ENCODE peak calls at places on chromosome 14, in eight cellular contexts. A, R, E, K, U, O, C and Y are unnamed samples.

GRCh38 chr14:105465209-105466031 is 9.2 kb upstream of the CRIP2 start:
- DNase-seq in A (no peak), R (no peak), E (no peak), K (peak), U (no peak), O (no peak), C (no peak), Y (peak)

GRCh38 chr14:50344831-50345563 is 32.9 kb downstream of the DMAC2L start:
- DNase-seq in A (no peak), R (no peak), E (no peak), K (no peak), U (no peak), O (no peak), C (no peak), Y (no peak)

GRCh38 chr14:55328317-55328716 is 57.1 kb downstream of the FBXO34 start:
- DNase-seq in A (no peak), R (no peak), E (no peak), K (no peak), U (no peak), O (no peak), C (no peak), Y (no peak)

GRCh38 chr14:52131640-52132320 is 62.9 kb upstream of the NID2 start:
- DNase-seq in A (peak), R (peak), E (peak), K (peak), U (peak), O (peak), C (peak), Y (peak)

GRCh38 chr14:97441740-97442362 is 644.7 kb downstream of the VRK1 start:
- DNase-seq in A (no peak), R (no peak), E (no peak), K (peak), U (no peak), O (peak), C (no peak), Y (no peak)

GRCh38 chr14:100433428-100433814 is 110.3 kb downstream of the SLC25A47 start:
- DNase-seq in A (no peak), R (no peak), E (no peak), K (no peak), U (no peak), O (no peak), C (no peak), Y (no peak)

GRCh38 chr14:77123381-77124344 is 17.9 kb downstream of the ZDHHC22 start:
- DNase-seq in A (no peak), R (peak), E (no peak), K (no peak), U (no peak), O (no peak), C (no peak), Y (peak)

GRCh38 chr14:74198441-74199234 is 40.6 kb upstream of the VSX2 start:
- DNase-seq in A (no peak), R (no peak), E (no peak), K (no peak), U (no peak), O (no peak), C (no peak), Y (no peak)

GRCh38 chr14:104440297-104440956 is 139.1 kb upstream of the C14orf180 start:
- DNase-seq in A (no peak), R (no peak), E (no peak), K (no peak), U (no peak), O (no peak), C (no peak), Y (peak)

GRCh38 chr14:23568600-23569310 is 1.2 kb upstream of the AP1G2 start:
- DNase-seq in A (no peak), R (no peak), E (no peak), K (peak), U (peak), O (no peak), C (no peak), Y (peak)

GRCh38 chr14:55754471-55754870 is 174.5 kb downstream of the KTN1 start:
- DNase-seq in A (no peak), R (no peak), E (no peak), K (no peak), U (no peak), O (no peak), C (no peak), Y (no peak)

GRCh38 chr14:100535287-100536131 is 51.7 kb downstream of the BEGAIN start:
- DNase-seq in A (peak), R (no peak), E (no peak), K (no peak), U (no peak), O (no peak), C (no peak), Y (peak)

GRCh38 chr14:67962215-67962644 is 142.7 kb downstream of the RAD51B start:
- DNase-seq in A (no peak), R (peak), E (no peak), K (no peak), U (no peak), O (no peak), C (no peak), Y (no peak)

GRCh38 chr14:104871145-104871655 is 6.1 kb downstream of the CEP170B start:
- DNase-seq in A (no peak), R (no peak), E (no peak), K (no peak), U (no peak), O (no peak), C (no peak), Y (peak)

GRCh38 chr14:23346693-23347405 is 5.8 kb downstream of the SLC22A17 start:
- DNase-seq in A (no peak), R (no peak), E (no peak), K (no peak), U (no peak), O (no peak), C (no peak), Y (peak)

GRCh38 chr14:44945264-44945663 is 16.5 kb downstream of the KLHL28 start:
- DNase-seq in A (no peak), R (no peak), E (no peak), K (no peak), U (no peak), O (no peak), C (no peak), Y (no peak)

GRCh38 chr14:95485222-95485819 is 31.1 kb downstream of the SYNE3 start:
- DNase-seq in A (no peak), R (no peak), E (no peak), K (no peak), U (no peak), O (no peak), C (no peak), Y (peak)

GRCh38 chr14:45251912-45252311 is 1.1 kb downstream of the MIS18BP1 start:
- DNase-seq in A (no peak), R (no peak), E (no peak), K (peak), U (no peak), O (no peak), C (no peak), Y (no peak)

GRCh38 chr14:91190853-91191252 is 53.7 kb downstream of the GPR68 start:
- DNase-seq in A (no peak), R (no peak), E (no peak), K (no peak), U (no peak), O (no peak), C (no peak), Y (no peak)

GRCh38 chr14:93531644-93532043 is 100.9 kb downstream of the UNC79 start:
- DNase-seq in A (no peak), R (no peak), E (no peak), K (no peak), U (no peak), O (no peak), C (no peak), Y (no peak)

GRCh38 chr14:89845346-89845745 is 109.2 kb downstream of the EFCAB11 start:
- DNase-seq in A (no peak), R (peak), E (no peak), K (no peak), U (peak), O (no peak), C (peak), Y (no peak)

GRCh38 chr14:58690801-58691516 is 53.2 kb downstream of the DACT1 start:
- DNase-seq in A (no peak), R (peak), E (no peak), K (no peak), U (no peak), O (no peak), C (no peak), Y (no peak)

GRCh38 chr14:91048676-91049075 is 11.8 kb downstream of the RPS6KA5 start:
- DNase-seq in A (no peak), R (no peak), E (no peak), K (no peak), U (no peak), O (no peak), C (no peak), Y (no peak)

GRCh38 chr14:61841145-61841544 is 78.9 kb downstream of the SNAPC1 start:
- DNase-seq in A (no peak), R (no peak), E (no peak), K (peak), U (no peak), O (no peak), C (no peak), Y (no peak)

GRCh38 chr14:32426028-32426427 is 96.9 kb downstream of the AKAP6 start:
- DNase-seq in A (no peak), R (no peak), E (no peak), K (no peak), U (no peak), O (no peak), C (no peak), Y (no peak)

GRCh38 chr14:95196268-95196667 is 38.9 kb upstream of the DICER1 start:
- DNase-seq in A (no peak), R (no peak), E (no peak), K (peak), U (no peak), O (no peak), C (peak), Y (no peak)

GRCh38 chr14:55581011-55581806 is 1.2 kb downstream of the KTN1 start:
- DNase-seq in A (peak), R (peak), E (peak), K (peak), U (peak), O (peak), C (peak), Y (peak)

GRCh38 chr14:31781578-31781977 is 220.4 kb downstream of the NUBPL start:
- DNase-seq in A (no peak), R (no peak), E (no peak), K (peak), U (no peak), O (no peak), C (no peak), Y (no peak)

GRCh38 chr14:74976264-74977113 is 21.1 kb upstream of the PGF start:
- DNase-seq in A (no peak), R (no peak), E (no peak), K (no peak), U (no peak), O (no peak), C (no peak), Y (no peak)

GRCh38 chr14:103207404-103208072 is 84.3 kb downstream of the TNFAIP2 start:
- DNase-seq in A (peak), R (no peak), E (no peak), K (no peak), U (no peak), O (no peak), C (no peak), Y (peak)

GRCh38 chr14:56271988-56272387 is 153.8 kb downstream of the PELI2 start:
- DNase-seq in A (no peak), R (no peak), E (no peak), K (peak), U (peak), O (no peak), C (no peak), Y (no peak)

GRCh38 chr14:99241314-99242035 is 30.5 kb downstream of the BCL11B start:
- DNase-seq in A (no peak), R (no peak), E (no peak), K (no peak), U (no peak), O (no peak), C (no peak), Y (no peak)

GRCh38 chr14:63895510-63895909 is 42.7 kb downstream of the SYNE2 start:
- DNase-seq in A (no peak), R (no peak), E (no peak), K (no peak), U (no peak), O (no peak), C (no peak), Y (no peak)

GRCh38 chr14:92489394-92490238 is 24.0 kb upstream of the RIN3 start:
- DNase-seq in A (no peak), R (no peak), E (no peak), K (no peak), U (no peak), O (no peak), C (no peak), Y (no peak)

GRCh38 chr14:21514341-21514740 is 3.2 kb upstream of the METTL3 start:
- DNase-seq in A (no peak), R (no peak), E (no peak), K (no peak), U (no peak), O (no peak), C (no peak), Y (no peak)

GRCh38 chr14:90140298-90140955 is 78.6 kb downstream of the KCNK13 start:
- DNase-seq in A (no peak), R (no peak), E (no peak), K (peak), U (peak), O (no peak), C (no peak), Y (no peak)

GRCh38 chr14:96086032-96086431 is 46.9 kb downstream of the C14orf132 start:
- DNase-seq in A (no peak), R (no peak), E (no peak), K (peak), U (peak), O (no peak), C (peak), Y (no peak)

GRCh38 chr14:96741151-96741977 is 55.8 kb upstream of the VRK1 start:
- DNase-seq in A (no peak), R (peak), E (peak), K (peak), U (peak), O (peak), C (peak), Y (peak)